ENCODE peak calls at places on chromosomes 2 and 18, in nine cellular contexts. S is right cardiac atrium; E is stimulated activated CD4-positive, alpha-beta T cell treated with anti-CD3 and anti-CD28 coated beads, Interleukin-12 subunit alpha, Interleukin-12 subunit beta, amount 100 ng/mL, for 4 hours; N is frontal cortex; V is NCI-H1092 treated with DMSO at 0.1 percent for 48 hours; C is heart right ventricle; L is adrenal gland; T is NCI-H2107; X is left colon. D is an unnamed sample.

GRCh38 chr18:59952283-59953007 is 52.6 kb downstream of the PMAIP1 start:
- DNase-seq in S (no peak), E (no peak), N (no peak), V (peak), C (no peak), L (no peak), T (no peak), X (no peak), D (no peak)

GRCh38 chr2:222427606-222428320 is 3.4 kb downstream of the SGPP2 start:
- DNase-seq in S (no peak), E (no peak), N (no peak), V (no peak), C (no peak), L (no peak), T (no peak), X (peak), D (no peak)

GRCh38 chr2:128416366-128416765 is 97.7 kb upstream of the HS6ST1 start:
- DNase-seq in S (no peak), E (no peak), N (no peak), V (no peak), C (no peak), L (peak), T (no peak), X (no peak), D (no peak)

GRCh38 chr2:9800639-9800974 is 42.7 kb upstream of the TAF1B start:
- DNase-seq in S (no peak), E (no peak), N (no peak), V (no peak), C (no peak), L (no peak), T (no peak), X (no peak), D (no peak)

GRCh38 chr2:170943041-170943440 is 14.0 kb downstream of the GORASP2 start:
- DNase-seq in S (no peak), E (no peak), N (no peak), V (no peak), C (no peak), L (no peak), T (no peak), X (no peak), D (no peak)

GRCh38 chr18:63785031-63785430 is 9.8 kb downstream of the SERPINB7 start:
- DNase-seq in S (no peak), E (no peak), N (no peak), V (no peak), C (no peak), L (no peak), T (no peak), X (no peak), D (no peak)

GRCh38 chr2:39603436-39603835 is 62.3 kb upstream of the TMEM178A start:
- DNase-seq in S (no peak), E (no peak), N (no peak), V (no peak), C (no peak), L (no peak), T (no peak), X (no peak), D (no peak)

GRCh38 chr18:41134426-41134825 is 820.6 kb upstream of the PIK3C3 start:
- DNase-seq in S (no peak), E (no peak), N (no peak), V (no peak), C (no peak), L (no peak), T (no peak), X (no peak), D (no peak)

GRCh38 chr2:70516596-70516995 is 37.0 kb downstream of the TGFA start:
- DNase-seq in S (no peak), E (no peak), N (no peak), V (no peak), C (no peak), L (peak), T (no peak), X (no peak), D (no peak)

GRCh38 chr2:216644846-216645635 is 11.8 kb downstream of the IGFBP2 start:
- DNase-seq in S (no peak), E (no peak), N (no peak), V (no peak), C (no peak), L (no peak), T (no peak), X (no peak), D (no peak)

GRCh38 chr2:20914771-20915170 is 91.9 kb upstream of the LDAH start:
- DNase-seq in S (no peak), E (no peak), N (no peak), V (no peak), C (no peak), L (no peak), T (no peak), X (no peak), D (no peak)

GRCh38 chr2:230472619-230473018 is 56.6 kb downstream of the SP100 start:
- DNase-seq in S (no peak), E (no peak), N (no peak), V (no peak), C (no peak), L (no peak), T (no peak), X (no peak), D (no peak)

GRCh38 chr2:236105955-236106607 is 62.1 kb downstream of the GBX2 start:
- DNase-seq in S (no peak), E (no peak), N (no peak), V (no peak), C (no peak), L (no peak), T (no peak), X (no peak), D (no peak)

GRCh38 chr2:38016177-38016576 is 59.8 kb downstream of the CYP1B1 start:
- DNase-seq in S (no peak), E (no peak), N (no peak), V (no peak), C (no peak), L (no peak), T (no peak), X (no peak), D (no peak)

GRCh38 chr18:5538541-5538940 is 5.3 kb downstream of the EPB41L3 start:
- DNase-seq in S (no peak), E (no peak), N (no peak), V (no peak), C (no peak), L (no peak), T (no peak), X (no peak), D (no peak)

GRCh38 chr2:68363731-68364130 is 1.4 kb upstream of the PLEK start:
- DNase-seq in S (no peak), E (no peak), N (no peak), V (no peak), C (no peak), L (no peak), T (no peak), X (no peak), D (no peak)

GRCh38 chr2:17805166-17805565 is 11.1 kb upstream of the MSGN1 start:
- DNase-seq in S (no peak), E (no peak), N (no peak), V (no peak), C (no peak), L (no peak), T (no peak), X (no peak), D (no peak)

GRCh38 chr2:53438056-53438455 is 329.5 kb upstream of the CHAC2 start:
- DNase-seq in S (no peak), E (no peak), N (no peak), V (no peak), C (no peak), L (no peak), T (no peak), X (peak), D (no peak)

GRCh38 chr2:24375349-24376087 is 15.2 kb upstream of the ITSN2 start:
- DNase-seq in S (no peak), E (no peak), N (no peak), V (no peak), C (no peak), L (no peak), T (no peak), X (no peak), D (no peak)

GRCh38 chr2:133574186-133574585 is 5.9 kb upstream of the NCKAP5 start:
- DNase-seq in S (no peak), E (no peak), N (no peak), V (no peak), C (no peak), L (no peak), T (no peak), X (no peak), D (no peak)

GRCh38 chr2:209368924-209369323 is 54.9 kb upstream of the MAP2 start:
- DNase-seq in S (no peak), E (no peak), N (no peak), V (no peak), C (no peak), L (peak), T (no peak), X (peak), D (peak)

GRCh38 chr2:218216336-218216673 is 684 bp upstream of the ARPC2 start:
- DNase-seq in S (peak), E (no peak), N (no peak), V (no peak), C (peak), L (no peak), T (no peak), X (no peak), D (no peak)

GRCh38 chr18:76688724-76689472 is 133.5 kb upstream of the ZNF236 start:
- DNase-seq in S (no peak), E (no peak), N (no peak), V (no peak), C (no peak), L (no peak), T (no peak), X (no peak), D (no peak)

GRCh38 chr2:150350500-150350899 is 137.0 kb downstream of the RND3 start:
- DNase-seq in S (no peak), E (no peak), N (no peak), V (no peak), C (no peak), L (no peak), T (no peak), X (no peak), D (no peak)

GRCh38 chr2:101255501-101255900 is 2.8 kb downstream of the CNOT11 start:
- DNase-seq in S (no peak), E (no peak), N (no peak), V (no peak), C (no peak), L (no peak), T (no peak), X (no peak), D (no peak)

GRCh38 chr18:32576296-32576916 is 105.7 kb upstream of the GAREM1 start:
- DNase-seq in S (no peak), E (no peak), N (no peak), V (peak), C (no peak), L (no peak), T (no peak), X (no peak), D (no peak)

GRCh38 chr2:15811367-15811766 is 129.0 kb upstream of the MYCN start:
- DNase-seq in S (no peak), E (no peak), N (no peak), V (no peak), C (no peak), L (no peak), T (no peak), X (no peak), D (no peak)

GRCh38 chr2:161030260-161031063 is 129.8 kb upstream of the TANK start:
- DNase-seq in S (no peak), E (no peak), N (no peak), V (no peak), C (no peak), L (no peak), T (no peak), X (no peak), D (no peak)

GRCh38 chr18:13289501-13290205 is 71.1 kb downstream of the LDLRAD4 start:
- DNase-seq in S (peak), E (no peak), N (no peak), V (no peak), C (no peak), L (no peak), T (no peak), X (no peak), D (no peak)

GRCh38 chr2:240399419-240400318 is 35.8 kb upstream of the GPC1 start:
- DNase-seq in S (no peak), E (no peak), N (no peak), V (no peak), C (no peak), L (peak), T (no peak), X (no peak), D (no peak)

GRCh38 chr2:190718652-190719526 is 70.0 kb downstream of the NAB1 start:
- DNase-seq in S (peak), E (peak), N (no peak), V (no peak), C (no peak), L (peak), T (no peak), X (no peak), D (peak)

GRCh38 chr2:135985826-135986393 is 484 bp upstream of the DARS1 start:
- DNase-seq in S (no peak), E (peak), N (no peak), V (no peak), C (no peak), L (no peak), T (no peak), X (no peak), D (no peak)

GRCh38 chr2:69616755-69617154 is 26.8 kb downstream of the AAK1 start:
- DNase-seq in S (no peak), E (peak), N (no peak), V (no peak), C (no peak), L (no peak), T (no peak), X (no peak), D (no peak)

GRCh38 chr2:206260427-206261012 is 13.9 kb upstream of the ZDBF2 start:
- DNase-seq in S (no peak), E (no peak), N (no peak), V (no peak), C (no peak), L (no peak), T (peak), X (no peak), D (no peak)